ENCODE peak calls at places on chromosome 18, in five cellular contexts. U, A, P, M and J are unnamed samples.
A peak's percentile ranks its signal among the peaks of the same experiment; 100 is the strongest.

GRCh38 chr18:46156124-46156745 is 52.0 kb downstream of the HAUS1 start:
- DNase-seq in U (no peak), P (no peak), M (no peak), A (no peak), J (no peak)

GRCh38 chr18:47873625-47874024 is 56.8 kb downstream of the SMAD2 start:
- DNase-seq in U (no peak), M (no peak), P (no peak), A (no peak), J (no peak)

GRCh38 chr18:52340466-52341378 is 725 bp downstream of the DCC start:
- DNase-seq in M (no peak), A (no peak), U (no peak), P (no peak), J (no peak)

GRCh38 chr18:59651071-59651470 is 46.2 kb downstream of the CCBE1 start:
- DNase-seq in U (no peak), M (no peak), A (no peak), P (no peak), J (no peak)

GRCh38 chr18:3148930-3149535 is 70.7 kb downstream of the MYOM1 start:
- DNase-seq in P (no peak), U (no peak), M (no peak), A (no peak), J (no peak)

GRCh38 chr18:36321636-36322407 is 24.3 kb downstream of the FHOD3 start:
- DNase-seq in U (no peak), A (no peak), P (no peak), M (no peak), J (no peak)

GRCh38 chr18:12121175-12122095 is 27.8 kb downstream of the ANKRD62 start:
- DNase-seq in M (peak; percentile 12), P (no peak), U (no peak), A (peak; percentile 16), J (peak; percentile 7)

GRCh38 chr18:32057624-32058165 is 34.0 kb upstream of the RNF138 start:
- DNase-seq in P (no peak), U (no peak), A (no peak), M (no peak), J (no peak)

GRCh38 chr18:52409732-52410131 is 69.7 kb downstream of the DCC start:
- DNase-seq in M (no peak), A (peak; percentile 12), P (no peak), U (peak; percentile 40), J (no peak)

GRCh38 chr18:2547477-2548087 is 23.7 kb downstream of the METTL4 start:
- DNase-seq in A (peak; percentile 20), P (peak; percentile 46), U (peak; percentile 5), M (peak; percentile 54), J (peak; percentile 22)

GRCh38 chr18:48409591-48410094 is 460 bp upstream of the ZBTB7C start:
- DNase-seq in U (no peak), A (no peak), P (peak; percentile 71), M (peak; percentile 36), J (no peak)

GRCh38 chr18:8643479-8643878 is 34.2 kb downstream of the RAB12 start:
- DNase-seq in U (no peak), A (no peak), M (no peak), P (no peak), J (no peak)

GRCh38 chr18:32612651-32613050 is 142.0 kb upstream of the GAREM1 start:
- DNase-seq in M (no peak), U (no peak), P (no peak), A (no peak), J (no peak)

GRCh38 chr18:9362869-9363268 is 28.3 kb downstream of the TWSG1 start:
- DNase-seq in U (no peak), A (no peak), P (no peak), M (no peak), J (no peak)

GRCh38 chr18:70301667-70302066 is 12.8 kb downstream of the SOCS6 start:
- DNase-seq in U (no peak), A (no peak), P (no peak), M (no peak), J (no peak)

GRCh38 chr18:2617974-2618373 is 37.6 kb upstream of the SMCHD1 start:
- DNase-seq in M (no peak), U (no peak), P (no peak), A (no peak), J (no peak)

GRCh38 chr18:51603551-51603950 is 406.1 kb upstream of the MEX3C start:
- DNase-seq in M (no peak), P (no peak), U (no peak), A (no peak), J (no peak)

GRCh38 chr18:24114924-24115549 is 23.8 kb upstream of the CABYR start:
- DNase-seq in P (no peak), U (no peak), A (peak; percentile 73), M (no peak), J (no peak)

GRCh38 chr18:51054764-51055163 is 24.8 kb downstream of the SMAD4 start:
- DNase-seq in U (no peak), P (no peak), A (no peak), M (no peak), J (no peak)

GRCh38 chr18:59478591-59478990 is 119.5 kb upstream of the LMAN1 start:
- DNase-seq in P (peak; percentile 50), M (no peak), A (no peak), U (no peak), J (no peak)

GRCh38 chr18:69357590-69357989 is 43.1 kb upstream of the DOK6 start:
- DNase-seq in M (no peak), P (no peak), A (no peak), U (no peak), J (no peak)

GRCh38 chr18:79380816-79381806 is 14.6 kb upstream of the NFATC1 start:
- DNase-seq in P (peak; percentile 92), A (peak; percentile 22), M (peak; percentile 72), U (no peak), J (no peak)

GRCh38 chr18:79379931-79380815 is 15.6 kb upstream of the NFATC1 start:
- DNase-seq in U (no peak), M (no peak), P (no peak), A (no peak), J (no peak)

GRCh38 chr18:79377187-79377891 is 18.4 kb upstream of the NFATC1 start:
- DNase-seq in A (no peak), U (no peak), P (no peak), M (no peak), J (no peak)

GRCh38 chr18:79379251-79379905 is 16.4 kb upstream of the NFATC1 start:
- DNase-seq in M (no peak), P (no peak), A (no peak), U (no peak), J (no peak)

DNA sequence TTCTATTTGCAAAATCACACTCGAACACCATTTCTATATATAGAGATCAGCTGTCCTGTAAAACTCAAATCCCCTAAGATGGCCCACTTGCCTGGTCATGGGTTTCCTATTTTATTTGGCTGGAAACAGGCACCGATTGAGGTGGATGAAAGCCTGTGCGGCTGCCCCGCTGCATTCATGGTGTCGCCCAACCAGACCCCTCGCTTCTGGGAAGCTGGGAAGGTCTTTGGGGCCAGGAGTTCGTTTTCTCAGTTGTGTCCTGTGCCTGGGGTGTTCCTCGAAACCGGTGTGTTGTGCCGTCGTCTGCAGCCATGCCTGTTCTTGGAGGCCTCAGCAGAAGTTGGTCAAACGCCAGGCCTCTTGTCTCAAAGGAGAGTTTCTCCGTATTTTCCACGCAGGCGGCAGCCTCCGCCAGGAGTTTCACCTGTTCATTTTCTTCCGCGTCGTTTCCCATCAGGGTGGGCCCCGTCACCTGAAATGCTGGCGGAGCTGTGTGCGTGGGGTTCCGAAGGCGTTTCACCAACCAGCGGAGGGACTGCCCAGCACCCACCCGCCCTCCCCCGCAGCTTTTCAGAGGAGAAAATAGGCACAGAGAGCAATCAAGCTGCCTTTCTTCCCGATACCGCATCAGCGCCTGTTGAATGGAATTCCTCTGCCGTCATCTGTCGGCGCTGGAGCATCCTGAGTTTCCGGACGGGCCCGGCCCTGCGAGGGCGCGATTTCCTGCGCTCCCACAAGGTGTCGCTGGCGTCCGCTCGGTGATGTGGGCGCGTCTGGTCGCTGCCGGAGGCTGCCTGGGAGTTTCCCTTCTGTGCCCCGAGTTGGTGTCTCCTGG is 17.1 kb upstream of the NFATC1 start:
- DNase-seq in P (peak; percentile 67), A (no peak), M (peak; percentile 58), U (peak; percentile 26), J (no peak)
- H3K9ac ChIP-seq in P (no peak overlapping the region), A (no peak overlapping the region), M (no peak overlapping the region), U (no peak overlapping the region), J (no peak overlapping the region)

GRCh38 chr18:703660-704018 is 8.8 kb downstream of the ENOSF1 start:
- DNase-seq in M (no peak), A (no peak), U (no peak), P (no peak), J (no peak)

GRCh38 chr18:708096-708495 is 4.3 kb downstream of the ENOSF1 start:
- DNase-seq in A (no peak), M (no peak), P (no peak), U (no peak), J (no peak)

GRCh38 chr18:702957-703659 is 9.3 kb downstream of the ENOSF1 start:
- DNase-seq in M (no peak), U (no peak), P (no peak), A (peak; percentile 79), J (no peak)

GRCh38 chr18:709771-710170 is 2.7 kb downstream of the ENOSF1 start:
- DNase-seq in M (no peak), A (no peak), U (no peak), P (no peak), J (no peak)

DNA sequence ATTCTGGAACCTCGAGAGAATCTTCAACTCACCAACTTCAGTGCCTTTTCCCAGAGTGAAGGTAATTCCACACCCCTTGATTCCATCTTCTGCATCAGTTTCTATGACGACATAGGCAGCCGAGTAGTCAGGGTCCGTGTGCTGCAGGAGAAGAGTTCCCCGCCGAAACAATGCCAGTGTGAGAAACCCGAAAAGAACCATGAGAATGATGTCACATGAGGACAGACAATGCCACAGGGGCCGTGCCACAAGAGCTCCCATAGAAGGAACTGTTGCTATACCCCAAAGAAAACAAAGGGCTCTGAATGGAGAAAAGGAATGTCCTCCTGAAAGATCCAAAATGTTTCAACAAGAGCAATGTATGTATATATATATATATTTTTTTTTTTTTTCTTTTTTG is 6.0 kb downstream of the ENOSF1 start:
- DNase-seq in A (no peak), P (no peak), U (no peak), M (no peak), J (no peak)
- TF ChIP-seq ZBTB33 in A (no peak), P (no peak), U (no peak), M (no peak), J (no peak)

DNA sequence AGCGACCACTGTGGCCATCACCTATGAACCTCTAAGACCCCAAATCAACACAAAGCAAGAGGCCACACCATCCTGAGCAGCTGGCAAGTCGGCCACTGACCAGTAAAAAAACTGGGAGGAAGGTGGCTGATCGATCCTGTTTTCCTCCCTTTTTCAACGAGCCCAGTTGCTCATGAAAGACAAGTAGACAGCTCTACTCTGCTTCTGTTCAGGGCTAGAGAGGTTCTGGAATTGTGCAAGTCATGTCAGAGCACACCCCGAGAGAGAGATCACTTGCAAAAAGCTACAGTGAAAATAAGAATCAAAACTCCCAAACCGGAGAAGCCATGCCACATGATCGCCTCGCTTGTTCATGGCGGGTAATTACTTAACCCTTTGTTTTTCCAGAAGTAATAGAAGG is 34.6 kb downstream of the ZNF516 start:
- DNase-seq in U (no peak), M (no peak), P (no peak), A (no peak), J (no peak)
- H3K9ac ChIP-seq in U (no peak overlapping the region), M (no peak overlapping the region), P (peak overlapping the region; percentile 25), A (no peak overlapping the region), J (peak overlapping the region; percentile 12)

DNA sequence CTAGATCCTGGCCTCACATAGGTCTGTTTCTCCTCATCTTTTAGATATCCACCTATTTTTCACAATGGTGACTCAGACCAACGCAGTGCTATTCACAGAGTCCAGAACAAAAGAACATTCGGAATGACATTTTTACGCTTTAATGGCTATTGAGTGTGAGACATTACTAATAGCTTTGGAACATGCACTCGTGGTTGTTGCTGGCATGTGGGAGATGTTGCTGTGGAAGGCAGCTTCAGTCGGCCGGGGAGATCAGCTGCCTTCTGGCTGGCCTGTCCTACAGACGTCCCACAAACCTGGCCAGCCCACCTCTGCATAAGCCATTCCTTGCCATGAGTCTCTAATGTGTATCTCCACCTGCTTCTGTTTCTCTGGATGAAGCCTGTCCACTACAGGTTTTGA is 3.4 kb downstream of the MBP start:
- DNase-seq in M (no peak), P (no peak), U (no peak), A (no peak), J (no peak)
- TF ChIP-seq ZBTB33 in M (no peak), P (peak; percentile 16), U (no peak), A (no peak), J (no peak)